ENCODE peak calls at places on chromosomes 13 and 19, in ten cellular contexts. One of them, this sample, is unnamed.

GRCh38 chr19:40523322-40524047 is 53.2 kb upstream of the SHKBP1 start:
- DNase-seq in left lung: peak; percentile 84
- DNase-seq in heart right ventricle: peak; percentile 35
- DNase-seq in heart left ventricle: no peak
- DNase-seq in psoas muscle: peak; percentile 49
- DNase-seq in uterus: no peak
- DNase-seq in GM23338: peak; percentile 93
- DNase-seq in fibroblast of lung: peak; percentile 37
- DNase-seq in breast epithelium: no peak
- DNase-seq in dorsolateral prefrontal cortex: peak; percentile 70
- DNase-seq in this sample: peak; percentile 43

GRCh38 chr19:45419396-45419795 is 4.3 kb downstream of the ERCC1 start:
- DNase-seq in left lung: no peak
- DNase-seq in heart right ventricle: no peak
- DNase-seq in heart left ventricle: no peak
- DNase-seq in psoas muscle: no peak
- DNase-seq in uterus: no peak
- DNase-seq in GM23338: no peak
- DNase-seq in fibroblast of lung: no peak
- DNase-seq in breast epithelium: no peak
- DNase-seq in dorsolateral prefrontal cortex: no peak
- DNase-seq in this sample: peak; percentile 69

GRCh38 chr13:44136693-44137268 is 236.8 kb upstream of the SERP2 start:
- DNase-seq in left lung: no peak
- DNase-seq in heart right ventricle: no peak
- DNase-seq in heart left ventricle: no peak
- DNase-seq in psoas muscle: no peak
- DNase-seq in uterus: no peak
- DNase-seq in GM23338: no peak
- DNase-seq in fibroblast of lung: no peak
- DNase-seq in breast epithelium: no peak
- DNase-seq in dorsolateral prefrontal cortex: no peak
- DNase-seq in this sample: no peak

GRCh38 chr13:35475131-35475959 is 1.1 kb downstream of the MAB21L1 start:
- DNase-seq in left lung: peak; percentile 75
- DNase-seq in heart right ventricle: peak; percentile 56
- DNase-seq in heart left ventricle: peak; percentile 22
- DNase-seq in psoas muscle: peak; percentile 49
- DNase-seq in uterus: no peak
- DNase-seq in GM23338: peak; percentile 75
- DNase-seq in fibroblast of lung: peak; percentile 41
- DNase-seq in breast epithelium: no peak
- DNase-seq in dorsolateral prefrontal cortex: peak; percentile 56
- DNase-seq in this sample: no peak

GRCh38 chr19:1813197-1813836 is 1.2 kb upstream of the ATP8B3 start:
- DNase-seq in left lung: no peak
- DNase-seq in heart right ventricle: no peak
- DNase-seq in heart left ventricle: no peak
- DNase-seq in psoas muscle: no peak
- DNase-seq in uterus: peak; percentile 13
- DNase-seq in GM23338: no peak
- DNase-seq in fibroblast of lung: no peak
- DNase-seq in breast epithelium: no peak
- DNase-seq in dorsolateral prefrontal cortex: no peak
- DNase-seq in this sample: no peak

GRCh38 chr19:35446194-35446593 is 1.9 kb upstream of the FFAR2 start:
- DNase-seq in left lung: no peak
- DNase-seq in heart right ventricle: no peak
- DNase-seq in heart left ventricle: no peak
- DNase-seq in psoas muscle: no peak
- DNase-seq in uterus: no peak
- DNase-seq in GM23338: no peak
- DNase-seq in fibroblast of lung: peak; percentile 11
- DNase-seq in breast epithelium: no peak
- DNase-seq in dorsolateral prefrontal cortex: no peak
- DNase-seq in this sample: no peak

GRCh38 chr13:31134055-31134711 is 27.5 kb downstream of the HSPH1 start:
- DNase-seq in left lung: no peak
- DNase-seq in heart right ventricle: no peak
- DNase-seq in heart left ventricle: no peak
- DNase-seq in psoas muscle: no peak
- DNase-seq in uterus: no peak
- DNase-seq in GM23338: no peak
- DNase-seq in fibroblast of lung: no peak
- DNase-seq in breast epithelium: no peak
- DNase-seq in dorsolateral prefrontal cortex: no peak
- DNase-seq in this sample: no peak

GRCh38 chr19:3324405-3324856 is 42.0 kb upstream of the NFIC start:
- DNase-seq in left lung: peak; percentile 95
- DNase-seq in heart right ventricle: peak; percentile 75
- DNase-seq in heart left ventricle: peak; percentile 44
- DNase-seq in psoas muscle: peak; percentile 63
- DNase-seq in uterus: no peak
- DNase-seq in GM23338: peak; percentile 62
- DNase-seq in fibroblast of lung: no peak
- DNase-seq in breast epithelium: no peak
- DNase-seq in dorsolateral prefrontal cortex: no peak
- DNase-seq in this sample: no peak

GRCh38 chr19:32580353-32580900 is 563 bp upstream of the PDCD5 start:
- DNase-seq in left lung: no peak
- DNase-seq in heart right ventricle: no peak
- DNase-seq in heart left ventricle: peak; percentile 20
- DNase-seq in psoas muscle: no peak
- DNase-seq in uterus: no peak
- DNase-seq in GM23338: no peak
- DNase-seq in fibroblast of lung: no peak
- DNase-seq in breast epithelium: no peak
- DNase-seq in dorsolateral prefrontal cortex: no peak
- DNase-seq in this sample: no peak

GRCh38 chr19:32581704-32582164 is 744 bp downstream of the PDCD5 start:
- DNase-seq in left lung: peak; percentile 81
- DNase-seq in heart right ventricle: peak; percentile 37
- DNase-seq in heart left ventricle: peak; percentile 37
- DNase-seq in psoas muscle: peak; percentile 21
- DNase-seq in uterus: peak; percentile 28
- DNase-seq in GM23338: peak; percentile 53
- DNase-seq in fibroblast of lung: peak; percentile 43
- DNase-seq in breast epithelium: no peak
- DNase-seq in dorsolateral prefrontal cortex: no peak
- DNase-seq in this sample: no peak

GRCh38 chr19:32576790-32577189 is 4.2 kb upstream of the PDCD5 start:
- DNase-seq in left lung: no peak
- DNase-seq in heart right ventricle: no peak
- DNase-seq in heart left ventricle: no peak
- DNase-seq in psoas muscle: no peak
- DNase-seq in uterus: no peak
- DNase-seq in GM23338: no peak
- DNase-seq in fibroblast of lung: no peak
- DNase-seq in breast epithelium: no peak
- DNase-seq in dorsolateral prefrontal cortex: no peak
- DNase-seq in this sample: no peak

GRCh38 chr19:32580901-32581703 is at the start of gene PDCD5:
- DNase-seq in left lung: peak; percentile 100
- DNase-seq in heart right ventricle: peak; percentile 98
- DNase-seq in heart left ventricle: peak; percentile 97
- DNase-seq in psoas muscle: peak; percentile 98
- DNase-seq in uterus: peak; percentile 94
- DNase-seq in GM23338: peak; percentile 94
- DNase-seq in fibroblast of lung: peak; percentile 92
- DNase-seq in breast epithelium: peak; percentile 96
- DNase-seq in dorsolateral prefrontal cortex: peak; percentile 95
- DNase-seq in this sample: peak; percentile 97
- H3K27me3 ChIP-seq in left lung: no peaks in the 10 kb centered on the region
- H3K27me3 ChIP-seq in heart right ventricle: no peaks in the 10 kb centered on the region
- H3K27me3 ChIP-seq in heart left ventricle: no peaks in the 10 kb centered on the region
- H3K27me3 ChIP-seq in psoas muscle: no peaks in the 10 kb centered on the region
- H3K27me3 ChIP-seq in uterus: no peaks in the 10 kb centered on the region
- H3K27me3 ChIP-seq in GM23338: peaks cover 17% of the 10 kb centered on the region
- H3K27me3 ChIP-seq in fibroblast of lung: no peaks in the 10 kb centered on the region
- H3K27me3 ChIP-seq in breast epithelium: no peaks in the 10 kb centered on the region
- H3K27me3 ChIP-seq in dorsolateral prefrontal cortex: no peaks in the 10 kb centered on the region
- H3K27me3 ChIP-seq in this sample: no peaks in the 10 kb centered on the region

GRCh38 chr13:99986751-99987150 is 5.2 kb downstream of the ZIC2 start:
- DNase-seq in left lung: no peak
- DNase-seq in heart right ventricle: no peak
- DNase-seq in heart left ventricle: no peak
- DNase-seq in psoas muscle: no peak
- DNase-seq in uterus: no peak
- DNase-seq in GM23338: peak; percentile 69
- DNase-seq in fibroblast of lung: no peak
- DNase-seq in breast epithelium: no peak
- DNase-seq in dorsolateral prefrontal cortex: no peak
- DNase-seq in this sample: no peak

GRCh38 chr13:99988469-99989375 is 7.1 kb downstream of the ZIC2 start:
- DNase-seq in left lung: no peak
- DNase-seq in heart right ventricle: no peak
- DNase-seq in heart left ventricle: no peak
- DNase-seq in psoas muscle: no peak
- DNase-seq in uterus: no peak
- DNase-seq in GM23338: peak; percentile 79
- DNase-seq in fibroblast of lung: no peak
- DNase-seq in breast epithelium: no peak
- DNase-seq in dorsolateral prefrontal cortex: no peak
- DNase-seq in this sample: no peak

GRCh38 chr13:99985886-99986527 is 4.4 kb downstream of the ZIC2 start:
- DNase-seq in left lung: no peak
- DNase-seq in heart right ventricle: no peak
- DNase-seq in heart left ventricle: no peak
- DNase-seq in psoas muscle: no peak
- DNase-seq in uterus: no peak
- DNase-seq in GM23338: no peak
- DNase-seq in fibroblast of lung: no peak
- DNase-seq in breast epithelium: no peak
- DNase-seq in dorsolateral prefrontal cortex: no peak
- DNase-seq in this sample: no peak

GRCh38 chr13:99985243-99985874 is 3.8 kb downstream of the ZIC2 start:
- DNase-seq in left lung: peak; percentile 72
- DNase-seq in heart right ventricle: no peak
- DNase-seq in heart left ventricle: no peak
- DNase-seq in psoas muscle: no peak
- DNase-seq in uterus: no peak
- DNase-seq in GM23338: peak; percentile 81
- DNase-seq in fibroblast of lung: no peak
- DNase-seq in breast epithelium: no peak
- DNase-seq in dorsolateral prefrontal cortex: no peak
- DNase-seq in this sample: no peak

DNA sequence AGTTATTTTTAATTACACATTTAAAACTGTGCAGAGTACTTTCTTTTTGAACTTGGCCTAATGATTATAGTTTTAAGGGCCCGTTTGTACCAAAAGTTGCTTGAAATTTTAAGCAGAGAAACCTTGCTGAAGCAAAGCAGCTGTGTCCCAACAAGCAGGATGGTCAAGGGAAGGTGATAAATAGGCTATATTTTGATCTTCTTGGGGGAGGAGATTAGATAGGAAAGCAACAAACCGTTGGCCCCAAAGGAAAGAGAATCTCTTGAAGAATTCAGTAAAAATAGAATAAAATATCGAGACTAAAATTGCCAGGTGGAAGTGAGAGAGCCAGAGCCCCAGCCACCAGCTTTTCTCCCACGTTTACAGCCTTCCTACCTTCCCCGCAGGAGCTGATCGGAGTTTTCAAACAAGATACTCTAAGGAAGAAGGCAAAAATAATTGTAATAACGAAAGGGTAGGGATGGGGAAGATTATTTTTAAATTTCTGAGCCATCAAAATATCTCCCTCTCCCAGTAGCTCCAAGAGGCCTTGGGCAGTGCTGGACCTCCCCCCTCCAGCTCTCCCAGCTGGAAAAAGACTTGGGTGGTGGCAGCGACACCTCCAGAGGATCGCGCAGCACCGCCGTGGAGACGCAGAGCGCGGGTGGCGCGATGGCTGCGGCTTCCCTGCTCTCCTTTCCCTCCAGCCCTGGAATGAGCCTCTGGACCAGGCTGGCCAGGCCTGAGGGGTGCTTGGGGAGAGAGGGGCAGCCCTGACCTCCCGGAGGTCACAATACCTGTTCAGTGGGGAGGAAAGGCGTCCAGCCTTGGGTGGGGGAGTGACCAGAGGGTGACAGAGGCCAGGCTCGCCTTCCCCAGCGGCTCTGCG is 5.8 kb downstream of the ZIC2 start:
- DNase-seq in left lung: no peak
- DNase-seq in heart right ventricle: no peak
- DNase-seq in heart left ventricle: no peak
- DNase-seq in psoas muscle: no peak
- DNase-seq in uterus: no peak
- DNase-seq in GM23338: peak; percentile 40
- DNase-seq in fibroblast of lung: no peak
- DNase-seq in breast epithelium: no peak
- DNase-seq in dorsolateral prefrontal cortex: no peak
- DNase-seq in this sample: no peak
- H3K27me3 ChIP-seq in left lung: peaks cover 100% of the 10 kb centered on the region
- H3K27me3 ChIP-seq in heart right ventricle: peaks cover 85% of the 10 kb centered on the region
- H3K27me3 ChIP-seq in heart left ventricle: peaks cover 97% of the 10 kb centered on the region
- H3K27me3 ChIP-seq in psoas muscle: peaks cover 98% of the 10 kb centered on the region
- H3K27me3 ChIP-seq in uterus: peaks cover 91% of the 10 kb centered on the region
- H3K27me3 ChIP-seq in GM23338: peaks cover 95% of the 10 kb centered on the region
- H3K27me3 ChIP-seq in fibroblast of lung: peaks cover 92% of the 10 kb centered on the region
- H3K27me3 ChIP-seq in breast epithelium: peaks cover 98% of the 10 kb centered on the region
- H3K27me3 ChIP-seq in dorsolateral prefrontal cortex: peaks cover 43% of the 10 kb centered on the region
- H3K27me3 ChIP-seq in this sample: peaks cover 2% of the 10 kb centered on the region

GRCh38 chr13:105817498-105817897 is 718.0 kb downstream of the EFNB2 start:
- DNase-seq in left lung: no peak
- DNase-seq in heart right ventricle: no peak
- DNase-seq in heart left ventricle: no peak
- DNase-seq in psoas muscle: no peak
- DNase-seq in uterus: no peak
- DNase-seq in GM23338: no peak
- DNase-seq in fibroblast of lung: no peak
- DNase-seq in breast epithelium: no peak
- DNase-seq in dorsolateral prefrontal cortex: no peak
- DNase-seq in this sample: no peak
- H3K27me3 ChIP-seq in left lung: no peaks in the 10 kb centered on the region
- H3K27me3 ChIP-seq in heart right ventricle: no peaks in the 10 kb centered on the region
- H3K27me3 ChIP-seq in heart left ventricle: no peaks in the 10 kb centered on the region
- H3K27me3 ChIP-seq in psoas muscle: no peaks in the 10 kb centered on the region
- H3K27me3 ChIP-seq in uterus: no peaks in the 10 kb centered on the region
- H3K27me3 ChIP-seq in GM23338: peaks cover 26% of the 10 kb centered on the region
- H3K27me3 ChIP-seq in fibroblast of lung: no peaks in the 10 kb centered on the region
- H3K27me3 ChIP-seq in breast epithelium: no peaks in the 10 kb centered on the region
- H3K27me3 ChIP-seq in dorsolateral prefrontal cortex: no peaks in the 10 kb centered on the region
- H3K27me3 ChIP-seq in this sample: no peaks in the 10 kb centered on the region

GRCh38 chr19:13015361-13016231 is 20.3 kb downstream of the NFIX start:
- DNase-seq in left lung: peak; percentile 33
- DNase-seq in heart right ventricle: peak; percentile 5
- DNase-seq in heart left ventricle: no peak
- DNase-seq in psoas muscle: no peak
- DNase-seq in uterus: peak; percentile 39
- DNase-seq in GM23338: peak; percentile 75
- DNase-seq in fibroblast of lung: peak; percentile 55
- DNase-seq in breast epithelium: no peak
- DNase-seq in dorsolateral prefrontal cortex: no peak
- DNase-seq in this sample: no peak

GRCh38 chr19:13013649-13014048 is 18.4 kb downstream of the NFIX start:
- DNase-seq in left lung: peak; percentile 54
- DNase-seq in heart right ventricle: no peak
- DNase-seq in heart left ventricle: no peak
- DNase-seq in psoas muscle: no peak
- DNase-seq in uterus: no peak
- DNase-seq in GM23338: no peak
- DNase-seq in fibroblast of lung: no peak
- DNase-seq in breast epithelium: no peak
- DNase-seq in dorsolateral prefrontal cortex: no peak
- DNase-seq in this sample: no peak

GRCh38 chr19:13016245-13016627 is 21.0 kb downstream of the NFIX start:
- DNase-seq in left lung: peak; percentile 9
- DNase-seq in heart right ventricle: no peak
- DNase-seq in heart left ventricle: no peak
- DNase-seq in psoas muscle: no peak
- DNase-seq in uterus: no peak
- DNase-seq in GM23338: no peak
- DNase-seq in fibroblast of lung: no peak
- DNase-seq in breast epithelium: no peak
- DNase-seq in dorsolateral prefrontal cortex: no peak
- DNase-seq in this sample: no peak

GRCh38 chr19:13014101-13014920 is 19.0 kb downstream of the NFIX start:
- DNase-seq in left lung: peak; percentile 76
- DNase-seq in heart right ventricle: no peak
- DNase-seq in heart left ventricle: no peak
- DNase-seq in psoas muscle: no peak
- DNase-seq in uterus: peak; percentile 59
- DNase-seq in GM23338: peak; percentile 70
- DNase-seq in fibroblast of lung: peak; percentile 23
- DNase-seq in breast epithelium: no peak
- DNase-seq in dorsolateral prefrontal cortex: no peak
- DNase-seq in this sample: no peak

DNA sequence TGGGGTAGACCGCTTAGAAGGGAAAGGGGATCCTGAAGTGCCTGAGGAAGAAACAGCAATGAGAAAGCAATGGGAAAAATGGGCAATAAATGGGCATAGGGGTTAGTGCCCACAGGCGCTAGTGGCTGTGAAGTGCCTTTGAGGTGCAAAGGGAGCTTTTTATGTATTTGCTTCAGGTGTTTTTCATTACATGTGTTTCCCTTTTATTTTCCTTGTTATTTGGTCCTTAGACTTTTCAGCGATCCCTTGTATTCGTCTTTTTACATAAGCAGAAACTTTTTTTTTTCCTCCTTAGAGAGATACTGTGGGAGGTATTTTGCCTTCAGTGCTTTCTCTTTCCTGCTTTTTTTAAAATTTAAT is 19.6 kb downstream of the NFIX start:
- DNase-seq in left lung: no peak
- DNase-seq in heart right ventricle: no peak
- DNase-seq in heart left ventricle: no peak
- DNase-seq in psoas muscle: no peak
- DNase-seq in uterus: no peak
- DNase-seq in GM23338: peak; percentile 45
- DNase-seq in fibroblast of lung: no peak
- DNase-seq in breast epithelium: no peak
- DNase-seq in dorsolateral prefrontal cortex: no peak
- DNase-seq in this sample: no peak
- H3K27me3 ChIP-seq in left lung: peaks cover 56% of the 10 kb centered on the region
- H3K27me3 ChIP-seq in heart right ventricle: no peaks in the 10 kb centered on the region
- H3K27me3 ChIP-seq in heart left ventricle: no peaks in the 10 kb centered on the region
- H3K27me3 ChIP-seq in psoas muscle: no peaks in the 10 kb centered on the region
- H3K27me3 ChIP-seq in uterus: no peaks in the 10 kb centered on the region
- H3K27me3 ChIP-seq in GM23338: peaks cover 100% of the 10 kb centered on the region
- H3K27me3 ChIP-seq in fibroblast of lung: no peaks in the 10 kb centered on the region
- H3K27me3 ChIP-seq in breast epithelium: no peaks in the 10 kb centered on the region
- H3K27me3 ChIP-seq in dorsolateral prefrontal cortex: no peaks in the 10 kb centered on the region
- H3K27me3 ChIP-seq in this sample: peaks cover 2% of the 10 kb centered on the region